ENCODE peak calls at places on chromosomes 16 and 17, in eight cellular contexts. J is heart right ventricle, I is SJSA1, F is posterior vena cava, X is occipital lobe, M is MV-4-11, B is DMS53, R is amygdala. Y is an unnamed sample.

GRCh38 chr16:72104905-72105304 is 11.3 kb downstream of the DHX38 start:
- DNase-seq in X (no peak), M (no peak), B (no peak), F (no peak), I (no peak), R (no peak), J (no peak), Y (no peak)

GRCh38 chr16:49650603-49651002 is 205.3 kb downstream of the ZNF423 start:
- DNase-seq in I (no peak), B (no peak), J (no peak), F (peak), R (no peak), M (no peak), X (no peak), Y (no peak)

GRCh38 chr17:50199651-50200446 is 1.6 kb downstream of the COL1A1 start:
- DNase-seq in B (peak), J (peak), F (peak), I (no peak), R (no peak), X (peak), M (peak), Y (no peak)

GRCh38 chr16:69921125-69921524 is 30.0 kb upstream of the CLEC18A start:
- DNase-seq in J (no peak), I (no peak), M (no peak), X (no peak), R (no peak), B (no peak), F (no peak), Y (no peak)

GRCh38 chr16:4661661-4662060 is 31.7 kb upstream of the NUDT16L1 start:
- DNase-seq in X (no peak), M (no peak), I (no peak), J (no peak), F (no peak), R (peak), B (no peak), Y (peak)

GRCh38 chr16:57562669-57563486 is 20.4 kb downstream of the ADGRG5 start:
- DNase-seq in X (no peak), I (no peak), B (no peak), R (no peak), J (no peak), M (no peak), F (no peak), Y (no peak)

GRCh38 chr16:75203106-75203505 is 3.9 kb downstream of the CTRB2 start:
- DNase-seq in I (no peak), X (no peak), J (no peak), M (no peak), F (peak), B (no peak), R (no peak), Y (no peak)

GRCh38 chr16:56601325-56601724 is 7.1 kb upstream of the MT2A start:
- DNase-seq in B (no peak), R (no peak), F (peak), J (no peak), X (no peak), M (no peak), I (no peak), Y (no peak)

GRCh38 chr16:56708418-56708817 is 21.5 kb upstream of the NUP93 start:
- DNase-seq in X (no peak), F (no peak), M (no peak), R (no peak), J (no peak), B (no peak), I (no peak), Y (no peak)

GRCh38 chr17:31511176-31511540 is 119.7 kb downstream of the RAB11FIP4 start:
- DNase-seq in R (no peak), M (no peak), F (no peak), J (no peak), I (no peak), B (no peak), X (no peak), Y (no peak)

GRCh38 chr17:45895304-45895968 is 1.1 kb downstream of the MAPT start:
- DNase-seq in I (peak), R (peak), M (no peak), F (no peak), B (peak), J (no peak), X (peak), Y (peak)

GRCh38 chr16:77406680-77407079 is 28.2 kb downstream of the ADAMTS18 start:
- DNase-seq in I (no peak), B (peak), M (peak), X (no peak), F (no peak), J (no peak), R (no peak), Y (no peak)

GRCh38 chr16:82585675-82586074 is 41.1 kb upstream of the CDH13 start:
- DNase-seq in B (no peak), M (no peak), I (peak), J (no peak), R (no peak), X (no peak), F (no peak), Y (no peak)

GRCh38 chr17:80737106-80738019 is 192.7 kb downstream of the RPTOR start:
- DNase-seq in I (no peak), M (peak), X (no peak), R (no peak), F (no peak), B (no peak), J (no peak), Y (no peak)

Y was measured in hippocampal formation.